ENCODE peak calls at places on chromosomes 12 and 14, in eight cellular contexts. One of them, this sample, is unnamed.

GRCh38 chr14:68853749-68854148 is 60.9 kb upstream of the ZFP36L1 start:
- DNase-seq in mesendoderm: no peak
- DNase-seq in endothelial cell: no peak
- DNase-seq in stimulated activated CD8-positive, alpha-beta memory T cell treated with anti-CD3 and anti-CD28 coated beads, Interleukin-12 subunit alpha, Interleukin-12 subunit beta, amount 100 ng/mL, for 4 hours: no peak
- DNase-seq in CD8-positive, alpha-beta T cell: no peak
- DNase-seq in A549: no peak
- DNase-seq in M059J: no peak
- DNase-seq in NCI-H345: no peak
- DNase-seq in this sample: no peak

GRCh38 chr12:50249464-50250229 is 33.7 kb downstream of the LIMA1 start:
- DNase-seq in mesendoderm: peak; percentile 26
- DNase-seq in endothelial cell: no peak
- DNase-seq in stimulated activated CD8-positive, alpha-beta memory T cell treated with anti-CD3 and anti-CD28 coated beads, Interleukin-12 subunit alpha, Interleukin-12 subunit beta, amount 100 ng/mL, for 4 hours: no peak
- DNase-seq in CD8-positive, alpha-beta T cell: no peak
- DNase-seq in A549: no peak
- DNase-seq in M059J: peak; percentile 45
- DNase-seq in NCI-H345: no peak
- DNase-seq in this sample: peak; percentile 32

GRCh38 chr12:46524778-46525177 is 152.2 kb upstream of the SLC38A2 start:
- DNase-seq in mesendoderm: peak; percentile 13
- DNase-seq in endothelial cell: no peak
- DNase-seq in stimulated activated CD8-positive, alpha-beta memory T cell treated with anti-CD3 and anti-CD28 coated beads, Interleukin-12 subunit alpha, Interleukin-12 subunit beta, amount 100 ng/mL, for 4 hours: no peak
- DNase-seq in CD8-positive, alpha-beta T cell: no peak
- DNase-seq in A549: no peak
- DNase-seq in M059J: peak; percentile 82
- DNase-seq in NCI-H345: no peak
- DNase-seq in this sample: peak; percentile 21

GRCh38 chr14:69505338-69506240 is 21.1 kb downstream of the PLEKHD1 start:
- DNase-seq in mesendoderm: no peak
- DNase-seq in endothelial cell: no peak
- DNase-seq in stimulated activated CD8-positive, alpha-beta memory T cell treated with anti-CD3 and anti-CD28 coated beads, Interleukin-12 subunit alpha, Interleukin-12 subunit beta, amount 100 ng/mL, for 4 hours: no peak
- DNase-seq in CD8-positive, alpha-beta T cell: no peak
- DNase-seq in A549: no peak
- DNase-seq in M059J: no peak
- DNase-seq in NCI-H345: peak; percentile 83
- DNase-seq in this sample: no peak

GRCh38 chr14:77158175-77158908 is 16.8 kb upstream of the ZDHHC22 start:
- DNase-seq in mesendoderm: peak; percentile 78
- DNase-seq in endothelial cell: no peak
- DNase-seq in stimulated activated CD8-positive, alpha-beta memory T cell treated with anti-CD3 and anti-CD28 coated beads, Interleukin-12 subunit alpha, Interleukin-12 subunit beta, amount 100 ng/mL, for 4 hours: no peak
- DNase-seq in CD8-positive, alpha-beta T cell: no peak
- DNase-seq in A549: no peak
- DNase-seq in M059J: peak; percentile 73
- DNase-seq in NCI-H345: peak; percentile 88
- DNase-seq in this sample: peak; percentile 68

GRCh38 chr14:95472819-95473251 is 43.6 kb downstream of the SYNE3 start:
- DNase-seq in mesendoderm: no peak
- DNase-seq in endothelial cell: no peak
- DNase-seq in stimulated activated CD8-positive, alpha-beta memory T cell treated with anti-CD3 and anti-CD28 coated beads, Interleukin-12 subunit alpha, Interleukin-12 subunit beta, amount 100 ng/mL, for 4 hours: no peak
- DNase-seq in CD8-positive, alpha-beta T cell: no peak
- DNase-seq in A549: no peak
- DNase-seq in M059J: no peak
- DNase-seq in NCI-H345: no peak
- DNase-seq in this sample: no peak

GRCh38 chr14:102893452-102893851 is 29.0 kb upstream of the AMN start:
- DNase-seq in mesendoderm: no peak
- DNase-seq in endothelial cell: no peak
- DNase-seq in stimulated activated CD8-positive, alpha-beta memory T cell treated with anti-CD3 and anti-CD28 coated beads, Interleukin-12 subunit alpha, Interleukin-12 subunit beta, amount 100 ng/mL, for 4 hours: no peak
- DNase-seq in CD8-positive, alpha-beta T cell: no peak
- DNase-seq in A549: no peak
- DNase-seq in M059J: no peak
- DNase-seq in NCI-H345: no peak
- DNase-seq in this sample: no peak

GRCh38 chr12:132362966-132363660 is 33.7 kb upstream of the GALNT9 start:
- DNase-seq in mesendoderm: no peak
- DNase-seq in endothelial cell: no peak
- DNase-seq in stimulated activated CD8-positive, alpha-beta memory T cell treated with anti-CD3 and anti-CD28 coated beads, Interleukin-12 subunit alpha, Interleukin-12 subunit beta, amount 100 ng/mL, for 4 hours: no peak
- DNase-seq in CD8-positive, alpha-beta T cell: no peak
- DNase-seq in A549: no peak
- DNase-seq in M059J: no peak
- DNase-seq in NCI-H345: no peak
- DNase-seq in this sample: no peak

GRCh38 chr12:16329594-16329993 is 17.9 kb upstream of the MGST1 start:
- DNase-seq in mesendoderm: no peak
- DNase-seq in endothelial cell: no peak
- DNase-seq in stimulated activated CD8-positive, alpha-beta memory T cell treated with anti-CD3 and anti-CD28 coated beads, Interleukin-12 subunit alpha, Interleukin-12 subunit beta, amount 100 ng/mL, for 4 hours: no peak
- DNase-seq in CD8-positive, alpha-beta T cell: no peak
- DNase-seq in A549: no peak
- DNase-seq in M059J: no peak
- DNase-seq in NCI-H345: peak; percentile 7
- DNase-seq in this sample: no peak

GRCh38 chr14:62824086-62824485 is 221.2 kb downstream of the KCNH5 start:
- DNase-seq in mesendoderm: no peak
- DNase-seq in endothelial cell: no peak
- DNase-seq in stimulated activated CD8-positive, alpha-beta memory T cell treated with anti-CD3 and anti-CD28 coated beads, Interleukin-12 subunit alpha, Interleukin-12 subunit beta, amount 100 ng/mL, for 4 hours: no peak
- DNase-seq in CD8-positive, alpha-beta T cell: no peak
- DNase-seq in A549: no peak
- DNase-seq in M059J: peak; percentile 22
- DNase-seq in NCI-H345: no peak
- DNase-seq in this sample: no peak

GRCh38 chr12:9365296-9365695 is 157.1 kb upstream of the PZP start:
- DNase-seq in mesendoderm: no peak
- DNase-seq in endothelial cell: no peak
- DNase-seq in stimulated activated CD8-positive, alpha-beta memory T cell treated with anti-CD3 and anti-CD28 coated beads, Interleukin-12 subunit alpha, Interleukin-12 subunit beta, amount 100 ng/mL, for 4 hours: no peak
- DNase-seq in CD8-positive, alpha-beta T cell: no peak
- DNase-seq in A549: no peak
- DNase-seq in M059J: peak; percentile 38
- DNase-seq in NCI-H345: no peak
- DNase-seq in this sample: no peak

GRCh38 chr14:69316449-69317391 is 56.8 kb downstream of the GALNT16 start:
- DNase-seq in mesendoderm: peak; percentile 40
- DNase-seq in endothelial cell: no peak
- DNase-seq in stimulated activated CD8-positive, alpha-beta memory T cell treated with anti-CD3 and anti-CD28 coated beads, Interleukin-12 subunit alpha, Interleukin-12 subunit beta, amount 100 ng/mL, for 4 hours: no peak
- DNase-seq in CD8-positive, alpha-beta T cell: peak; percentile 21
- DNase-seq in A549: peak; percentile 84
- DNase-seq in M059J: peak; percentile 90
- DNase-seq in NCI-H345: no peak
- DNase-seq in this sample: no peak

GRCh38 chr12:13373131-13373530 is 176.6 kb downstream of the EMP1 start:
- DNase-seq in mesendoderm: no peak
- DNase-seq in endothelial cell: no peak
- DNase-seq in stimulated activated CD8-positive, alpha-beta memory T cell treated with anti-CD3 and anti-CD28 coated beads, Interleukin-12 subunit alpha, Interleukin-12 subunit beta, amount 100 ng/mL, for 4 hours: no peak
- DNase-seq in CD8-positive, alpha-beta T cell: no peak
- DNase-seq in A549: no peak
- DNase-seq in M059J: no peak
- DNase-seq in NCI-H345: no peak
- DNase-seq in this sample: no peak

GRCh38 chr12:50734409-50735263 is 29.3 kb upstream of the ATF1 start:
- DNase-seq in mesendoderm: peak; percentile 63
- DNase-seq in endothelial cell: peak; percentile 46
- DNase-seq in stimulated activated CD8-positive, alpha-beta memory T cell treated with anti-CD3 and anti-CD28 coated beads, Interleukin-12 subunit alpha, Interleukin-12 subunit beta, amount 100 ng/mL, for 4 hours: no peak
- DNase-seq in CD8-positive, alpha-beta T cell: no peak
- DNase-seq in A549: peak; percentile 51
- DNase-seq in M059J: peak; percentile 29
- DNase-seq in NCI-H345: no peak
- DNase-seq in this sample: peak; percentile 79

GRCh38 chr12:60335765-60336164 is 739.9 kb downstream of the SLC16A7 start:
- DNase-seq in mesendoderm: peak; percentile 43
- DNase-seq in endothelial cell: no peak
- DNase-seq in stimulated activated CD8-positive, alpha-beta memory T cell treated with anti-CD3 and anti-CD28 coated beads, Interleukin-12 subunit alpha, Interleukin-12 subunit beta, amount 100 ng/mL, for 4 hours: no peak
- DNase-seq in CD8-positive, alpha-beta T cell: no peak
- DNase-seq in A549: no peak
- DNase-seq in M059J: peak; percentile 50
- DNase-seq in NCI-H345: peak; percentile 27
- DNase-seq in this sample: peak; percentile 6

GRCh38 chr14:103724116-103724515 is 8.5 kb downstream of the ZFYVE21 start:
- DNase-seq in mesendoderm: no peak
- DNase-seq in endothelial cell: no peak
- DNase-seq in stimulated activated CD8-positive, alpha-beta memory T cell treated with anti-CD3 and anti-CD28 coated beads, Interleukin-12 subunit alpha, Interleukin-12 subunit beta, amount 100 ng/mL, for 4 hours: no peak
- DNase-seq in CD8-positive, alpha-beta T cell: no peak
- DNase-seq in A549: no peak
- DNase-seq in M059J: no peak
- DNase-seq in NCI-H345: no peak
- DNase-seq in this sample: no peak

GRCh38 chr12:21451529-21451928 is 14.1 kb downstream of the PYROXD1 start:
- DNase-seq in mesendoderm: peak; percentile 87
- DNase-seq in endothelial cell: no peak
- DNase-seq in stimulated activated CD8-positive, alpha-beta memory T cell treated with anti-CD3 and anti-CD28 coated beads, Interleukin-12 subunit alpha, Interleukin-12 subunit beta, amount 100 ng/mL, for 4 hours: no peak
- DNase-seq in CD8-positive, alpha-beta T cell: no peak
- DNase-seq in A549: no peak
- DNase-seq in M059J: peak; percentile 24
- DNase-seq in NCI-H345: no peak
- DNase-seq in this sample: peak; percentile 71

GRCh38 chr14:31465113-31465512 is 7.8 kb upstream of the DTD2 start:
- DNase-seq in mesendoderm: no peak
- DNase-seq in endothelial cell: no peak
- DNase-seq in stimulated activated CD8-positive, alpha-beta memory T cell treated with anti-CD3 and anti-CD28 coated beads, Interleukin-12 subunit alpha, Interleukin-12 subunit beta, amount 100 ng/mL, for 4 hours: no peak
- DNase-seq in CD8-positive, alpha-beta T cell: no peak
- DNase-seq in A549: no peak
- DNase-seq in M059J: no peak
- DNase-seq in NCI-H345: no peak
- DNase-seq in this sample: no peak

GRCh38 chr14:104362761-104363605 is 216.6 kb upstream of the C14orf180 start:
- DNase-seq in mesendoderm: no peak
- DNase-seq in endothelial cell: no peak
- DNase-seq in stimulated activated CD8-positive, alpha-beta memory T cell treated with anti-CD3 and anti-CD28 coated beads, Interleukin-12 subunit alpha, Interleukin-12 subunit beta, amount 100 ng/mL, for 4 hours: no peak
- DNase-seq in CD8-positive, alpha-beta T cell: no peak
- DNase-seq in A549: no peak
- DNase-seq in M059J: no peak
- DNase-seq in NCI-H345: no peak
- DNase-seq in this sample: no peak

GRCh38 chr12:26198742-26199141 is 3.4 kb downstream of the SSPN start:
- DNase-seq in mesendoderm: no peak
- DNase-seq in endothelial cell: no peak
- DNase-seq in stimulated activated CD8-positive, alpha-beta memory T cell treated with anti-CD3 and anti-CD28 coated beads, Interleukin-12 subunit alpha, Interleukin-12 subunit beta, amount 100 ng/mL, for 4 hours: no peak
- DNase-seq in CD8-positive, alpha-beta T cell: no peak
- DNase-seq in A549: no peak
- DNase-seq in M059J: peak; percentile 57
- DNase-seq in NCI-H345: no peak
- DNase-seq in this sample: no peak

GRCh38 chr14:74549588-74549987 is 56.0 kb downstream of the ISCA2 start:
- DNase-seq in mesendoderm: peak; percentile 45
- DNase-seq in endothelial cell: no peak
- DNase-seq in stimulated activated CD8-positive, alpha-beta memory T cell treated with anti-CD3 and anti-CD28 coated beads, Interleukin-12 subunit alpha, Interleukin-12 subunit beta, amount 100 ng/mL, for 4 hours: no peak
- DNase-seq in CD8-positive, alpha-beta T cell: no peak
- DNase-seq in A549: no peak
- DNase-seq in M059J: peak; percentile 29
- DNase-seq in NCI-H345: no peak
- DNase-seq in this sample: peak; percentile 29

GRCh38 chr12:54997914-54998507 is 13.4 kb upstream of the TESPA1 start:
- DNase-seq in mesendoderm: no peak
- DNase-seq in endothelial cell: no peak
- DNase-seq in stimulated activated CD8-positive, alpha-beta memory T cell treated with anti-CD3 and anti-CD28 coated beads, Interleukin-12 subunit alpha, Interleukin-12 subunit beta, amount 100 ng/mL, for 4 hours: no peak
- DNase-seq in CD8-positive, alpha-beta T cell: no peak
- DNase-seq in A549: no peak
- DNase-seq in M059J: no peak
- DNase-seq in NCI-H345: no peak
- DNase-seq in this sample: peak; percentile 68

GRCh38 chr12:87813476-87814234 is 215.5 kb downstream of the C12orf50 start:
- DNase-seq in mesendoderm: no peak
- DNase-seq in endothelial cell: no peak
- DNase-seq in stimulated activated CD8-positive, alpha-beta memory T cell treated with anti-CD3 and anti-CD28 coated beads, Interleukin-12 subunit alpha, Interleukin-12 subunit beta, amount 100 ng/mL, for 4 hours: no peak
- DNase-seq in CD8-positive, alpha-beta T cell: no peak
- DNase-seq in A549: peak; percentile 38
- DNase-seq in M059J: peak; percentile 90
- DNase-seq in NCI-H345: no peak
- DNase-seq in this sample: no peak

GRCh38 chr14:64209428-64210165 is 84.6 kb downstream of the ESR2 start:
- DNase-seq in mesendoderm: no peak
- DNase-seq in endothelial cell: no peak
- DNase-seq in stimulated activated CD8-positive, alpha-beta memory T cell treated with anti-CD3 and anti-CD28 coated beads, Interleukin-12 subunit alpha, Interleukin-12 subunit beta, amount 100 ng/mL, for 4 hours: no peak
- DNase-seq in CD8-positive, alpha-beta T cell: no peak
- DNase-seq in A549: no peak
- DNase-seq in M059J: no peak
- DNase-seq in NCI-H345: no peak
- DNase-seq in this sample: no peak

GRCh38 chr12:93839076-93839475 is 161.9 kb downstream of the CRADD start:
- DNase-seq in mesendoderm: no peak
- DNase-seq in endothelial cell: no peak
- DNase-seq in stimulated activated CD8-positive, alpha-beta memory T cell treated with anti-CD3 and anti-CD28 coated beads, Interleukin-12 subunit alpha, Interleukin-12 subunit beta, amount 100 ng/mL, for 4 hours: no peak
- DNase-seq in CD8-positive, alpha-beta T cell: no peak
- DNase-seq in A549: no peak
- DNase-seq in M059J: no peak
- DNase-seq in NCI-H345: no peak
- DNase-seq in this sample: no peak